ENCODE peak calls at places on chromosomes 6 and 20, in five cellular contexts. N, C, X, M and F are unnamed samples.

GRCh38 chr20:48286571-48287551 is 501.6 kb upstream of the SULF2 start:
- DNase-seq in N (peak), C (peak), X (no peak), M (no peak), F (no peak)

GRCh38 chr6:106194949-106195919 is 109.1 kb downstream of the PRDM1 start:
- DNase-seq in N (no peak), C (peak), X (no peak), M (peak), F (peak)

GRCh38 chr20:8043687-8044278 is 24.2 kb upstream of the TMX4 start:
- DNase-seq in N (no peak), C (peak), X (no peak), M (peak), F (peak)

GRCh38 chr6:149334682-149335160 is 17.2 kb downstream of the TAB2 start:
- DNase-seq in N (no peak), C (peak), X (no peak), M (peak), F (peak)

GRCh38 chr6:17268114-17268513 is 13.0 kb upstream of the RBM24 start:
- DNase-seq in N (no peak), C (no peak), X (no peak), M (no peak), F (no peak)

GRCh38 chr6:73452107-73452461 is at the start of gene CGAS:
- DNase-seq in N (peak), C (peak), X (no peak), M (no peak), F (peak)

GRCh38 chr6:131065112-131065823 is 2.2 kb upstream of the EPB41L2 start:
- DNase-seq in N (no peak), C (no peak), X (no peak), M (no peak), F (no peak)

GRCh38 chr20:50930139-50931047 is 844 bp downstream of the ADNP start:
- DNase-seq in N (peak), C (peak), X (no peak), M (no peak), F (no peak)

GRCh38 chr20:33830371-33830770 is 19.2 kb downstream of the CHMP4B start:
- DNase-seq in N (no peak), C (peak), X (no peak), M (no peak), F (no peak)

GRCh38 chr6:144657691-144658090 is 372.6 kb downstream of the UTRN start:
- DNase-seq in N (no peak), C (no peak), X (no peak), M (no peak), F (peak)

GRCh38 chr6:41066867-41067304 is 5.3 kb downstream of the OARD1 start:
- DNase-seq in N (peak), C (peak), X (no peak), M (peak), F (peak)

GRCh38 chr6:13446371-13446770 is 41.0 kb downstream of the GFOD1 start:
- DNase-seq in N (no peak), C (no peak), X (no peak), M (no peak), F (no peak)

GRCh38 chr6:33247977-33248642 is 23.6 kb downstream of the VPS52 start:
- DNase-seq in N (peak), C (peak), X (peak), M (peak), F (peak)

GRCh38 chr20:58161192-58161591 is 67.3 kb downstream of the ANKRD60 start:
- DNase-seq in N (no peak), C (peak), X (no peak), M (no peak), F (no peak)

GRCh38 chr20:34396408-34396807 is 33.3 kb downstream of the ITCH start:
- DNase-seq in N (no peak), C (no peak), X (no peak), M (no peak), F (no peak)

GRCh38 chr6:45001663-45002062 is 326.5 kb upstream of the RUNX2 start:
- DNase-seq in N (no peak), C (no peak), X (no peak), M (no peak), F (no peak)

GRCh38 chr6:24385536-24386269 is 17.0 kb upstream of the MRS2 start:
- DNase-seq in N (no peak), C (no peak), X (no peak), M (no peak), F (no peak)

GRCh38 chr20:51062065-51062464 is 39.2 kb upstream of the KCNG1 start:
- DNase-seq in N (no peak), C (no peak), X (no peak), M (no peak), F (no peak)

GRCh38 chr6:35449287-35449881 is 2.8 kb upstream of the FANCE start:
- DNase-seq in N (no peak), C (peak), X (no peak), M (no peak), F (peak)

GRCh38 chr6:160042788-160043301 is 74.0 kb downstream of the IGF2R start:
- DNase-seq in N (no peak), C (peak), X (no peak), M (no peak), F (peak)

GRCh38 chr6:30135147-30135546 is 793 bp upstream of the TRIM40 start:
- DNase-seq in N (no peak), C (no peak), X (no peak), M (no peak), F (no peak)

GRCh38 chr6:27758471-27758870 is 153.7 kb downstream of the OR2B2 start:
- DNase-seq in N (no peak), C (no peak), X (no peak), M (no peak), F (no peak)

GRCh38 chr6:110509617-110510231 is 33.3 kb upstream of the SLC22A16 start:
- DNase-seq in N (peak), C (peak), X (no peak), M (peak), F (peak)

GRCh38 chr6:24099181-24099580 is 26.8 kb upstream of the NRSN1 start:
- DNase-seq in N (no peak), C (no peak), X (no peak), M (no peak), F (no peak)

GRCh38 chr6:24325978-24326377 is 31.9 kb downstream of the DCDC2 start:
- DNase-seq in N (no peak), C (no peak), X (no peak), M (no peak), F (no peak)

GRCh38 chr6:52162940-52163908 is 23.0 kb upstream of the IL17A start:
- DNase-seq in N (no peak), C (peak), X (no peak), M (peak), F (peak)

GRCh38 chr6:14791525-14791924 is 454.3 kb upstream of the JARID2 start:
- DNase-seq in N (no peak), C (peak), X (no peak), M (no peak), F (peak)

GRCh38 chr20:57770852-57771746 is 61.3 kb upstream of the PMEPA1 start:
- DNase-seq in N (no peak), C (no peak), X (no peak), M (no peak), F (no peak)

DNA sequence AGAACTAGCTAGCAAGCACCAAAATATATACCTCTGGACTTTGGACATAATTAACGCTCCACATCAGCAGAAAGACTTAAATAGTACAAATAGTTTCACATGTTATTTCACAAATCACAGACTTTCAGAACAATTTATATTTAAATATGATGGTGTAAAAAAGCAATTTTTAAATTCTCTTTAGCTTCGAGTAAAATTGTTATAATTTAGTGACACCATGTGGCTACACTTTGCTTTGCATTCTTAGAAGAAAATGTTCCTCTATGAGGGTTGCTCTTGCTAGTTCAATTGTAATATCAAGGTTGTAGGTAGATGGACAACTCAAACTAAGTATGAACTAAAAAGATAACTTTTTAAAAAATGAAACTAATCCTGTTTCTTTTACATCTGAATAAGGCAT is 69.0 kb downstream of the BTBD9 start:
- DNase-seq in N (no peak), C (peak), X (no peak), M (no peak), F (no peak)
- TF ChIP-seq CTCF in N (peak), C (peak), X (peak), M (peak), F (peak)

GRCh38 chr20:1737134-1737533 is 79.6 kb upstream of the SIRPG start:
- DNase-seq in N (no peak), C (no peak), X (no peak), M (no peak), F (no peak)

GRCh38 chr20:1735417-1736089 is 78.0 kb upstream of the SIRPG start:
- DNase-seq in N (no peak), C (no peak), X (no peak), M (no peak), F (no peak)

GRCh38 chr20:1734269-1734858 is 76.8 kb upstream of the SIRPG start:
- DNase-seq in N (no peak), C (peak), X (no peak), M (no peak), F (peak)
- TF ChIP-seq CTCF in N (no peak), C (no peak), X (no peak), M (no peak), F (peak)

GRCh38 chr6:134878136-134878535 is 71.8 kb downstream of the ALDH8A1 start:
- DNase-seq in N (no peak), C (no peak), X (no peak), M (no peak), F (no peak)

GRCh38 chr6:134884752-134885151 is 65.1 kb downstream of the ALDH8A1 start:
- DNase-seq in N (no peak), C (no peak), X (no peak), M (no peak), F (no peak)

GRCh38 chr6:134883314-134883713 is 66.6 kb downstream of the ALDH8A1 start:
- DNase-seq in N (no peak), C (no peak), X (no peak), M (no peak), F (no peak)

GRCh38 chr6:134882426-134883038 is 67.4 kb downstream of the ALDH8A1 start:
- DNase-seq in N (peak), C (peak), X (peak), M (peak), F (peak)

GRCh38 chr6:134880487-134881190 is 69.3 kb downstream of the ALDH8A1 start:
- DNase-seq in N (no peak), C (peak), X (no peak), M (no peak), F (no peak)
- TF ChIP-seq CTCF in N (no peak), C (no peak), X (no peak), M (no peak), F (no peak)

GRCh38 chr6:125952764-125953501 is 3.6 kb upstream of the HINT3 start:
- DNase-seq in N (no peak), C (peak), X (no peak), M (no peak), F (peak)
- TF ChIP-seq CTCF in N (no peak), C (peak), X (peak), M (peak), F (peak)

GRCh38 chr6:78525961-78526360 is 341.4 kb upstream of the IRAK1BP1 start:
- DNase-seq in N (no peak), C (no peak), X (no peak), M (no peak), F (no peak)

GRCh38 chr6:78528926-78529325 is 338.4 kb upstream of the IRAK1BP1 start:
- DNase-seq in N (no peak), C (no peak), X (no peak), M (no peak), F (no peak)

GRCh38 chr6:78523622-78524021 is 343.7 kb upstream of the IRAK1BP1 start:
- DNase-seq in N (no peak), C (no peak), X (no peak), M (no peak), F (no peak)

GRCh38 chr6:78530208-78530607 is 337.1 kb upstream of the IRAK1BP1 start:
- DNase-seq in N (no peak), C (no peak), X (no peak), M (no peak), F (no peak)

GRCh38 chr6:78526432-78526831 is 340.9 kb upstream of the IRAK1BP1 start:
- DNase-seq in N (no peak), C (no peak), X (no peak), M (no peak), F (no peak)
- TF ChIP-seq CTCF in N (no peak), C (no peak), X (no peak), M (no peak), F (no peak)

GRCh38 chr6:112300888-112301287 is 46.2 kb upstream of the RFPL4B start:
- DNase-seq in N (no peak), C (no peak), X (no peak), M (no peak), F (no peak)

GRCh38 chr6:112298021-112298745 is 43.8 kb upstream of the LAMA4 start:
- DNase-seq in N (peak), C (peak), X (no peak), M (no peak), F (peak)

GRCh38 chr6:112296694-112297093 is 42.3 kb upstream of the LAMA4 start:
- DNase-seq in N (no peak), C (no peak), X (no peak), M (no peak), F (no peak)

GRCh38 chr6:112298816-112299281 is 44.5 kb upstream of the LAMA4 start:
- DNase-seq in N (no peak), C (peak), X (no peak), M (peak), F (peak)

DNA sequence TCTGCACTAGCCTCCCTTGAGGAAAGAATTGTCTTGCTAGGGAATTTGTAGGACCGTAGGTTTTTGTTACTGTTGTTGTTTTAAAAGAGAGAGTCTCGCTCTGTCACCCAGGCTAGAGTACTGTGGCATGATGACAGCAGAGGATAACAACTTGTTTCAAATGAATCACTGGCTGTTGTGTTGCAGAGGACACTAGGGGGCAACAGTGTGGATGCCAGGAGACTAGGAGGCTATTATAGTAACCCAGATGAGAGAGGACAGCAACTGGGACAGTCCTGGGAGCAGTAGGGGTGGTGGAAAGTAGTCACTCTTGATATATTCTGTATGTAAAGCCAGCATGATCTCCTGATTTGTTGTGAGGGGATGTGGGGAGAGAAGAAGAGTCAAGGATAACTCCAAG is 41.8 kb upstream of the LAMA4 start:
- DNase-seq in N (no peak), C (peak), X (no peak), M (peak), F (peak)
- TF ChIP-seq CTCF in N (no peak), C (peak), X (peak), M (peak), F (peak)

DNA sequence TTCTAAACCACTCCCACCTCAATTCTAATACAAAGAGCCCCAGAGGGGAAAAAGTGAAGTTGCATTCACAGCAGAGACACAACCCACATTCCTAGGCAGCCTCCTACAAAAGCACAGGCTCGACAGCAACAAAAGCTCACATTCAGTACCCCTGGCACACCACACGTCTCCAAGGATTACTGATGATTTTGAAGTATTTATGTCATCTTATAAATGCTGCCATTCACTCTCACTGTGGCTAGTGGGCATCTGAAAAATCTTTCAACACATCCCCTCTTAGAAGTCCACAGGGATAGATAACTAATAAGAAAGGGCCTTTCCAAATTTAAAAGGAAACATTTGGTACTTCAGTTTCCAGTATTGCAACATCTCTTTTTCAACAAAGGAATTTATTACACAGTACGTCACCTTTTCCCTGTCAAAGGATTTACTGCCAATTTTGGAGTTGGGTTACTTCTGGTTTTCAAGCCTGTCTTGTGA is 146.7 kb downstream of the TASP1 start:
- DNase-seq in N (peak), C (peak), X (no peak), M (no peak), F (peak)
- TF ChIP-seq CTCF in N (no peak), C (no peak), X (peak), M (no peak), F (peak)

GRCh38 chr20:32443386-32443974 is 85.3 kb downstream of the ASXL1 start:
- DNase-seq in N (no peak), C (peak), X (no peak), M (no peak), F (no peak)
- TF ChIP-seq CTCF in N (no peak), C (no peak), X (no peak), M (no peak), F (no peak)

GRCh38 chr6:93423542-93423941 is 4.2 kb upstream of the EPHA7 start:
- DNase-seq in N (no peak), C (peak), X (no peak), M (peak), F (no peak)
- TF ChIP-seq CTCF in N (peak), C (peak), X (peak), M (peak), F (peak)

DNA sequence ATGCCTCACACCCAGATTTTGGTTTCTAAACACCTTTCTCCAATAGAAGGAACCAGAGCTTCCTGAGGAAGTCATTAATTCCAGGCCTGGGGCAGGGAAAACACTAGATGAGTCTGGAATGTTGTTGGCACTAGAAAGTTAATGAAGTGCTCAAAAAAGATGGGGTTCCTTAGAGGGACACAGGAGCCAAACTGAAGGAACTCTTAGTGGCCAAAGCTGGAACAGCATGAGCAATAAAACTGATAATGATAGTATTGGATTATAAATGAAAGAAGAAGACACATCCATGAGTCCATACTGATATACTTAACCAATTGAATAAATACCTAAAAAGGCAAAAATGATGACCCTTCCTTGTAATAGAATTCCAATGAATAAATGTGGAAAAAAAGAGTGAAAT is 4.4 kb downstream of the IL20RA start:
- DNase-seq in N (no peak), C (no peak), X (no peak), M (no peak), F (no peak)
- TF ChIP-seq CTCF in N (no peak), C (no peak), X (peak), M (peak), F (peak)